ENCODE peak calls at places on chromosomes 13 and 19, in four cellular contexts. One of them, this sample, is unnamed.

GRCh38 chr13:64371045-64371444 is 2859.1 kb downstream of the PCDH9 start:
- DNase-seq in Calu3: no peak
- DNase-seq in stimulated activated CD4-positive, alpha-beta T cell treated with anti-CD3 and anti-CD28 coated beads, Interleukin-4, amount 100 ng/mL, for 4 hours: no peak
- DNase-seq in T follicular helper cell: no peak
- DNase-seq in this sample: no peak

GRCh38 chr13:33446821-33447481 is 161.4 kb upstream of the STARD13 start:
- DNase-seq in Calu3: no peak
- DNase-seq in stimulated activated CD4-positive, alpha-beta T cell treated with anti-CD3 and anti-CD28 coated beads, Interleukin-4, amount 100 ng/mL, for 4 hours: no peak
- DNase-seq in T follicular helper cell: no peak
- DNase-seq in this sample: no peak

GRCh38 chr13:86932935-86933334 is 738.2 kb upstream of the SLITRK5 start:
- DNase-seq in Calu3: no peak
- DNase-seq in stimulated activated CD4-positive, alpha-beta T cell treated with anti-CD3 and anti-CD28 coated beads, Interleukin-4, amount 100 ng/mL, for 4 hours: no peak
- DNase-seq in T follicular helper cell: no peak
- DNase-seq in this sample: no peak

GRCh38 chr19:3506384-3507340 is 551 bp downstream of the FZR1 start:
- DNase-seq in Calu3: no peak
- DNase-seq in stimulated activated CD4-positive, alpha-beta T cell treated with anti-CD3 and anti-CD28 coated beads, Interleukin-4, amount 100 ng/mL, for 4 hours: peak
- DNase-seq in T follicular helper cell: peak
- DNase-seq in this sample: no peak

GRCh38 chr19:53076984-53077383 is 26.2 kb downstream of the ZNF160 start:
- DNase-seq in Calu3: no peak
- DNase-seq in stimulated activated CD4-positive, alpha-beta T cell treated with anti-CD3 and anti-CD28 coated beads, Interleukin-4, amount 100 ng/mL, for 4 hours: no peak
- DNase-seq in T follicular helper cell: no peak
- DNase-seq in this sample: no peak

GRCh38 chr13:26325876-26326275 is 71.9 kb downstream of the CDK8 start:
- DNase-seq in Calu3: no peak
- DNase-seq in stimulated activated CD4-positive, alpha-beta T cell treated with anti-CD3 and anti-CD28 coated beads, Interleukin-4, amount 100 ng/mL, for 4 hours: no peak
- DNase-seq in T follicular helper cell: no peak
- DNase-seq in this sample: no peak

GRCh38 chr19:1097810-1098176 is 2.6 kb upstream of the POLR2E start:
- DNase-seq in Calu3: no peak
- DNase-seq in stimulated activated CD4-positive, alpha-beta T cell treated with anti-CD3 and anti-CD28 coated beads, Interleukin-4, amount 100 ng/mL, for 4 hours: no peak
- DNase-seq in T follicular helper cell: no peak
- DNase-seq in this sample: no peak

GRCh38 chr19:32471095-32471494 is 65.5 kb downstream of the DPY19L3 start:
- DNase-seq in Calu3: no peak
- DNase-seq in stimulated activated CD4-positive, alpha-beta T cell treated with anti-CD3 and anti-CD28 coated beads, Interleukin-4, amount 100 ng/mL, for 4 hours: no peak
- DNase-seq in T follicular helper cell: no peak
- DNase-seq in this sample: no peak

GRCh38 chr19:17348700-17349099 is 11.3 kb downstream of the GTPBP3 start:
- DNase-seq in Calu3: peak
- DNase-seq in stimulated activated CD4-positive, alpha-beta T cell treated with anti-CD3 and anti-CD28 coated beads, Interleukin-4, amount 100 ng/mL, for 4 hours: no peak
- DNase-seq in T follicular helper cell: no peak
- DNase-seq in this sample: no peak

GRCh38 chr13:43153436-43154082 is 130.2 kb downstream of the DNAJC15 start:
- DNase-seq in Calu3: peak
- DNase-seq in stimulated activated CD4-positive, alpha-beta T cell treated with anti-CD3 and anti-CD28 coated beads, Interleukin-4, amount 100 ng/mL, for 4 hours: no peak
- DNase-seq in T follicular helper cell: no peak
- DNase-seq in this sample: no peak

GRCh38 chr19:16605115-16605514 is 22.9 kb downstream of the MED26 start:
- DNase-seq in Calu3: no peak
- DNase-seq in stimulated activated CD4-positive, alpha-beta T cell treated with anti-CD3 and anti-CD28 coated beads, Interleukin-4, amount 100 ng/mL, for 4 hours: no peak
- DNase-seq in T follicular helper cell: no peak
- DNase-seq in this sample: no peak

GRCh38 chr19:6318772-6319171 is 14.6 kb downstream of the ACER1 start:
- DNase-seq in Calu3: no peak
- DNase-seq in stimulated activated CD4-positive, alpha-beta T cell treated with anti-CD3 and anti-CD28 coated beads, Interleukin-4, amount 100 ng/mL, for 4 hours: no peak
- DNase-seq in T follicular helper cell: no peak
- DNase-seq in this sample: no peak

This sample was measured in naive thymus-derived CD8-positive, alpha-beta T cell.